ENCODE peak calls at places on chromosomes 11 and 22, in ten cellular contexts. One of them, this sample, is unnamed.

GRCh38 chr11:113906515-113906914 is 1.9 kb downstream of the HTR3B start:
- DNase-seq in GM06990: no peak
- DNase-seq in nephron progenitor cell: no peak
- DNase-seq in CD4-positive, alpha-beta T cell: no peak
- DNase-seq in neural crest cell: no peak
- DNase-seq in PC-3: no peak
- DNase-seq in transverse colon: no peak
- DNase-seq in upper lobe of right lung: no peak
- DNase-seq in AG04450: no peak
- DNase-seq in brain microvascular endothelial cell: no peak
- DNase-seq in this sample: no peak

GRCh38 chr11:15101072-15101701 is 13.5 kb upstream of the INSC start:
- DNase-seq in GM06990: no peak
- DNase-seq in nephron progenitor cell: peak; percentile 73
- DNase-seq in CD4-positive, alpha-beta T cell: peak; percentile 17
- DNase-seq in neural crest cell: peak; percentile 75
- DNase-seq in PC-3: peak; percentile 66
- DNase-seq in transverse colon: peak; percentile 73
- DNase-seq in upper lobe of right lung: peak; percentile 71
- DNase-seq in AG04450: peak; percentile 51
- DNase-seq in brain microvascular endothelial cell: peak; percentile 65
- DNase-seq in this sample: peak; percentile 81

GRCh38 chr22:39194098-39194497 is 41.6 kb upstream of the CBX7 start:
- DNase-seq in GM06990: no peak
- DNase-seq in nephron progenitor cell: no peak
- DNase-seq in CD4-positive, alpha-beta T cell: no peak
- DNase-seq in neural crest cell: no peak
- DNase-seq in PC-3: no peak
- DNase-seq in transverse colon: no peak
- DNase-seq in upper lobe of right lung: no peak
- DNase-seq in AG04450: no peak
- DNase-seq in brain microvascular endothelial cell: no peak
- DNase-seq in this sample: no peak

GRCh38 chr22:44746836-44747519 is 5.4 kb upstream of the ARHGAP8 start:
- DNase-seq in GM06990: no peak
- DNase-seq in nephron progenitor cell: no peak
- DNase-seq in CD4-positive, alpha-beta T cell: no peak
- DNase-seq in neural crest cell: no peak
- DNase-seq in PC-3: no peak
- DNase-seq in transverse colon: peak; percentile 70
- DNase-seq in upper lobe of right lung: no peak
- DNase-seq in AG04450: no peak
- DNase-seq in brain microvascular endothelial cell: no peak
- DNase-seq in this sample: no peak

GRCh38 chr11:130308925-130309324 is 5.8 kb downstream of the ZBTB44 start:
- DNase-seq in GM06990: no peak
- DNase-seq in nephron progenitor cell: no peak
- DNase-seq in CD4-positive, alpha-beta T cell: no peak
- DNase-seq in neural crest cell: no peak
- DNase-seq in PC-3: no peak
- DNase-seq in transverse colon: no peak
- DNase-seq in upper lobe of right lung: no peak
- DNase-seq in AG04450: no peak
- DNase-seq in brain microvascular endothelial cell: peak; percentile 2
- DNase-seq in this sample: peak; percentile 39

GRCh38 chr11:14059491-14059890 is 97.0 kb downstream of the SPON1 start:
- DNase-seq in GM06990: no peak
- DNase-seq in nephron progenitor cell: no peak
- DNase-seq in CD4-positive, alpha-beta T cell: no peak
- DNase-seq in neural crest cell: no peak
- DNase-seq in PC-3: peak; percentile 30
- DNase-seq in transverse colon: no peak
- DNase-seq in upper lobe of right lung: no peak
- DNase-seq in AG04450: no peak
- DNase-seq in brain microvascular endothelial cell: no peak
- DNase-seq in this sample: no peak

GRCh38 chr11:68321293-68322030 is 9.1 kb downstream of the LRP5 start:
- DNase-seq in GM06990: no peak
- DNase-seq in nephron progenitor cell: no peak
- DNase-seq in CD4-positive, alpha-beta T cell: no peak
- DNase-seq in neural crest cell: no peak
- DNase-seq in PC-3: no peak
- DNase-seq in transverse colon: no peak
- DNase-seq in upper lobe of right lung: no peak
- DNase-seq in AG04450: no peak
- DNase-seq in brain microvascular endothelial cell: no peak
- DNase-seq in this sample: no peak

GRCh38 chr22:29231971-29232959 is 26.6 kb downstream of the EMID1 start:
- DNase-seq in GM06990: no peak
- DNase-seq in nephron progenitor cell: no peak
- DNase-seq in CD4-positive, alpha-beta T cell: no peak
- DNase-seq in neural crest cell: no peak
- DNase-seq in PC-3: no peak
- DNase-seq in transverse colon: no peak
- DNase-seq in upper lobe of right lung: no peak
- DNase-seq in AG04450: no peak
- DNase-seq in brain microvascular endothelial cell: no peak
- DNase-seq in this sample: peak; percentile 64

GRCh38 chr22:39179841-39180335 is 27.4 kb upstream of the CBX7 start:
- DNase-seq in GM06990: no peak
- DNase-seq in nephron progenitor cell: peak; percentile 21
- DNase-seq in CD4-positive, alpha-beta T cell: no peak
- DNase-seq in neural crest cell: no peak
- DNase-seq in PC-3: no peak
- DNase-seq in transverse colon: no peak
- DNase-seq in upper lobe of right lung: no peak
- DNase-seq in AG04450: no peak
- DNase-seq in brain microvascular endothelial cell: no peak
- DNase-seq in this sample: no peak

GRCh38 chr22:20196094-20196840 is 45.4 kb upstream of the CCDC188 start:
- DNase-seq in GM06990: no peak
- DNase-seq in nephron progenitor cell: no peak
- DNase-seq in CD4-positive, alpha-beta T cell: no peak
- DNase-seq in neural crest cell: no peak
- DNase-seq in PC-3: no peak
- DNase-seq in transverse colon: no peak
- DNase-seq in upper lobe of right lung: no peak
- DNase-seq in AG04450: no peak
- DNase-seq in brain microvascular endothelial cell: no peak
- DNase-seq in this sample: no peak

GRCh38 chr22:43858156-43858895 is 4.0 kb downstream of the SULT4A1 start:
- DNase-seq in GM06990: no peak
- DNase-seq in nephron progenitor cell: no peak
- DNase-seq in CD4-positive, alpha-beta T cell: no peak
- DNase-seq in neural crest cell: no peak
- DNase-seq in PC-3: no peak
- DNase-seq in transverse colon: no peak
- DNase-seq in upper lobe of right lung: no peak
- DNase-seq in AG04450: no peak
- DNase-seq in brain microvascular endothelial cell: no peak
- DNase-seq in this sample: no peak

GRCh38 chr11:76919467-76919866 is 58.7 kb downstream of the ACER3 start:
- DNase-seq in GM06990: no peak
- DNase-seq in nephron progenitor cell: no peak
- DNase-seq in CD4-positive, alpha-beta T cell: no peak
- DNase-seq in neural crest cell: no peak
- DNase-seq in PC-3: no peak
- DNase-seq in transverse colon: no peak
- DNase-seq in upper lobe of right lung: no peak
- DNase-seq in AG04450: no peak
- DNase-seq in brain microvascular endothelial cell: no peak
- DNase-seq in this sample: no peak
- TF ChIP-seq CTCF in GM06990: no peak
- TF ChIP-seq CTCF in nephron progenitor cell: no peak
- TF ChIP-seq CTCF in CD4-positive, alpha-beta T cell: peak; percentile 32
- TF ChIP-seq CTCF in neural crest cell: no peak
- TF ChIP-seq CTCF in PC-3: no peak
- TF ChIP-seq CTCF in transverse colon: no peak
- TF ChIP-seq CTCF in upper lobe of right lung: no peak
- TF ChIP-seq CTCF in AG04450: no peak
- TF ChIP-seq CTCF in brain microvascular endothelial cell: no peak
- TF ChIP-seq CTCF in this sample: no peak

GRCh38 chr22:30557243-30557642 is 10.7 kb upstream of the SEC14L6 start:
- DNase-seq in GM06990: no peak
- DNase-seq in nephron progenitor cell: no peak
- DNase-seq in CD4-positive, alpha-beta T cell: no peak
- DNase-seq in neural crest cell: no peak
- DNase-seq in PC-3: no peak
- DNase-seq in transverse colon: no peak
- DNase-seq in upper lobe of right lung: no peak
- DNase-seq in AG04450: no peak
- DNase-seq in brain microvascular endothelial cell: no peak
- DNase-seq in this sample: no peak
- TF ChIP-seq CTCF in GM06990: no peak
- TF ChIP-seq CTCF in nephron progenitor cell: no peak
- TF ChIP-seq CTCF in CD4-positive, alpha-beta T cell: no peak
- TF ChIP-seq CTCF in neural crest cell: no peak
- TF ChIP-seq CTCF in PC-3: no peak
- TF ChIP-seq CTCF in transverse colon: no peak
- TF ChIP-seq CTCF in upper lobe of right lung: no peak
- TF ChIP-seq CTCF in AG04450: no peak
- TF ChIP-seq CTCF in brain microvascular endothelial cell: peak; percentile 14
- TF ChIP-seq CTCF in this sample: no peak

DNA sequence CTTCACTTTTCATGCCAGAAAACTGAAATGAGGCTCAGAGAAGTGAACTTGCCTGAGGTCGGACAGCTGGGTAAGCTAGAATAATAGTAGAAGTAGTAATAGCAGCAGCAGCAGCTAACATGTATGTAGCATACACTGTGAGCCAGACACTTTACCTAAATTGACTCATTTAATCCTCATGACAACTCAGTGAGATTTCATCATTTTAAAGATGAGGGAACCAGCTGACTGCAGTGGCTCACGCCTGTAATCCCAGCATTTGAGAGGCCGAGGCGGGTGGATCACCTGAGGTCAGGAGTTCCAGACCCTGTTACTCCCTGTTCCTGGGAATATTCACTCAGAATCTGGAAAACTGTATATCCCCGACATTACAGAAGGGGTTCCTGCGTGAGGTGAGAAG is 154.5 kb downstream of the DBX1 start:
- DNase-seq in GM06990: no peak
- DNase-seq in nephron progenitor cell: no peak
- DNase-seq in CD4-positive, alpha-beta T cell: no peak
- DNase-seq in neural crest cell: no peak
- DNase-seq in PC-3: no peak
- DNase-seq in transverse colon: no peak
- DNase-seq in upper lobe of right lung: no peak
- DNase-seq in AG04450: no peak
- DNase-seq in brain microvascular endothelial cell: no peak
- DNase-seq in this sample: no peak
- TF ChIP-seq CTCF in GM06990: no peak
- TF ChIP-seq CTCF in nephron progenitor cell: no peak
- TF ChIP-seq CTCF in CD4-positive, alpha-beta T cell: no peak
- TF ChIP-seq CTCF in neural crest cell: no peak
- TF ChIP-seq CTCF in PC-3: no peak
- TF ChIP-seq CTCF in transverse colon: no peak
- TF ChIP-seq CTCF in upper lobe of right lung: no peak
- TF ChIP-seq CTCF in AG04450: no peak
- TF ChIP-seq CTCF in brain microvascular endothelial cell: no peak
- TF ChIP-seq CTCF in this sample: no peak

GRCh38 chr11:79227732-79228416 is 213.0 kb downstream of the TENM4 start:
- DNase-seq in GM06990: no peak
- DNase-seq in nephron progenitor cell: no peak
- DNase-seq in CD4-positive, alpha-beta T cell: no peak
- DNase-seq in neural crest cell: no peak
- DNase-seq in PC-3: no peak
- DNase-seq in transverse colon: no peak
- DNase-seq in upper lobe of right lung: no peak
- DNase-seq in AG04450: no peak
- DNase-seq in brain microvascular endothelial cell: no peak
- DNase-seq in this sample: no peak
- TF ChIP-seq CTCF in GM06990: no peak
- TF ChIP-seq CTCF in nephron progenitor cell: no peak
- TF ChIP-seq CTCF in CD4-positive, alpha-beta T cell: no peak
- TF ChIP-seq CTCF in neural crest cell: no peak
- TF ChIP-seq CTCF in PC-3: no peak
- TF ChIP-seq CTCF in transverse colon: no peak
- TF ChIP-seq CTCF in upper lobe of right lung: no peak
- TF ChIP-seq CTCF in AG04450: no peak
- TF ChIP-seq CTCF in brain microvascular endothelial cell: no peak
- TF ChIP-seq CTCF in this sample: no peak

DNA sequence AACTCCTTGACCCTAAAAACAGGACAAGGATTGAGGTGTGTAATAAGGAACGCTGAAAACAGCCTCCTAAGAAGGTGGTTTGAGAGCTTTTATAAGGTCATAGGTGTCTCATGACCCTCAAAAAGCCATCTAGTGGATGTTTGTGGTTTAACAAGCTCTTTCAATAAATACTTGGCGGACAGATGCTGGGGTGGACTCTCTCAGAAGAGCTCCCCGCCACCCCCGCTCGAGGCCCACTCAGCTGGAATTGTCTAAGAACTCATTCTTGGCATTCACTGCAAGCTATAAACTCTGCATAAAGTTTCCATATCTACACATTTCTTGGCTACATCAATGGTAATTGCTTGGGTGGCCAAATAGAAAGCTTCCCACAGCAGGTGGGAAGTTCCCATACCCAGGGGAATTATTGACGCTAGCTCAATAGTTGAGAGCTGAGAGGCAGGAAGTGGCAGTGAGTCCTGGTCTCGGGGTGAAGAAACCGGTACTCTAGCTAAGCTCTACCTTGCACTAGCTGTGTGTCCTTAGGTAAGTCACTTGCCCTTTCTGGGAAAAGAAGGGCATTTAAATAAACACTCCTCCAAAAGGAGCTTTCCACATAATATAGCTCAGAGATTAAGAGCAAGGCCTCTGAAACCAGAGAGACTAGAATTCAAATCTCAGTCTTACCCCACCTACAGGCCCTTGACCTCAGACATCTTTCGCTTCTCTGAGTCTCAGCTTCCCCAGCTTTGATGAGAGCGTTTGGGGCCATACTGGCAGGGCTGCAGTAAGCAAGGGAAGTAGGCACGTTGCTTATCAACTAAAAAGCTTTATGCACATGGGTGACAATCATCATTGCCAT is 6.4 kb downstream of the MS4A15 start:
- DNase-seq in GM06990: peak; percentile 79
- DNase-seq in nephron progenitor cell: no peak
- DNase-seq in CD4-positive, alpha-beta T cell: no peak
- DNase-seq in neural crest cell: no peak
- DNase-seq in PC-3: peak; percentile 51
- DNase-seq in transverse colon: no peak
- DNase-seq in upper lobe of right lung: peak; percentile 59
- DNase-seq in AG04450: no peak
- DNase-seq in brain microvascular endothelial cell: no peak
- DNase-seq in this sample: no peak
- TF ChIP-seq CTCF in GM06990: peak; percentile 59
- TF ChIP-seq CTCF in nephron progenitor cell: peak; percentile 50
- TF ChIP-seq CTCF in CD4-positive, alpha-beta T cell: no peak
- TF ChIP-seq CTCF in neural crest cell: peak; percentile 55
- TF ChIP-seq CTCF in PC-3: peak; percentile 61
- TF ChIP-seq CTCF in transverse colon: peak; percentile 29
- TF ChIP-seq CTCF in upper lobe of right lung: peak; percentile 38
- TF ChIP-seq CTCF in AG04450: peak; percentile 25
- TF ChIP-seq CTCF in brain microvascular endothelial cell: peak; percentile 24
- TF ChIP-seq CTCF in this sample: no peak